ENCODE peak calls at places on chromosomes 12 and 14, in ten cellular contexts. L, J, M, E, Z, P, U, O, R and T are unnamed samples.

GRCh38 chr12:71439613-71440392 is at the start of gene LGR5:
- DNase-seq in O (no peak), U (peak), P (peak), M (peak), L (peak), R (no peak), Z (no peak), J (no peak), E (no peak), T (peak)

GRCh38 chr12:52254180-52254964 is 20.1 kb upstream of the KRT86 start:
- DNase-seq in U (no peak), Z (no peak), J (no peak), M (no peak), E (no peak), P (peak), R (no peak), L (no peak), O (no peak), T (no peak)

GRCh38 chr12:79302171-79302841 is 388.5 kb downstream of the PAWR start:
- DNase-seq in M (no peak), E (no peak), R (no peak), P (no peak), J (no peak), Z (no peak), L (no peak), O (no peak), U (no peak), T (no peak)

GRCh38 chr12:52949413-52950331 is 754 bp downstream of the KRT18 start:
- DNase-seq in R (peak), U (no peak), P (no peak), O (peak), Z (peak), J (no peak), E (peak), L (no peak), M (peak), T (peak)

GRCh38 chr12:12403264-12404248 is 46.7 kb downstream of the BORCS5 start:
- DNase-seq in L (no peak), E (no peak), O (no peak), R (peak), J (no peak), U (no peak), Z (no peak), P (no peak), M (no peak), T (peak)

GRCh38 chr12:24014240-24014639 is 64.8 kb upstream of the SOX5 start:
- DNase-seq in J (no peak), E (no peak), O (no peak), U (no peak), Z (no peak), M (no peak), P (no peak), L (no peak), R (no peak), T (no peak)

GRCh38 chr12:95114766-95115450 is 41.5 kb upstream of the NR2C1 start:
- DNase-seq in U (no peak), O (no peak), J (no peak), Z (peak), E (no peak), L (no peak), M (no peak), P (no peak), R (no peak), T (no peak)

GRCh38 chr14:28651148-28651547 is 115.4 kb upstream of the FOXG1 start:
- DNase-seq in L (no peak), R (no peak), J (no peak), Z (peak), E (no peak), U (no peak), O (no peak), M (no peak), P (no peak), T (peak)

GRCh38 chr12:556498-556897 is 96.8 kb downstream of the B4GALNT3 start:
- DNase-seq in O (no peak), J (no peak), M (no peak), P (no peak), Z (no peak), R (no peak), L (no peak), U (no peak), E (no peak), T (no peak)

GRCh38 chr12:104569348-104570173 is 112.8 kb downstream of the CHST11 start:
- DNase-seq in Z (no peak), U (no peak), P (no peak), O (no peak), M (no peak), J (no peak), E (no peak), L (no peak), R (no peak), T (peak)

GRCh38 chr14:58637391-58638230 is at the start of gene DACT1:
- DNase-seq in U (peak), L (peak), E (peak), O (peak), P (peak), R (peak), J (peak), Z (peak), M (peak), T (peak)

GRCh38 chr12:122227341-122227740 is 1.5 kb upstream of the DIABLO start:
- DNase-seq in O (no peak), P (peak), J (no peak), R (no peak), U (no peak), L (no peak), M (no peak), E (no peak), Z (no peak), T (no peak)

GRCh38 chr12:58066296-58066695 is 124.9 kb downstream of the ATP23 start:
- DNase-seq in O (no peak), P (no peak), E (no peak), L (no peak), U (no peak), R (no peak), J (no peak), M (no peak), Z (no peak), T (no peak)

GRCh38 chr14:90281261-90281660 is 24.9 kb downstream of the PSMC1 start:
- DNase-seq in L (no peak), E (no peak), O (no peak), Z (peak), U (no peak), P (no peak), M (no peak), R (no peak), J (no peak), T (peak)

GRCh38 chr14:47438650-47439140 is 236.7 kb downstream of the MDGA2 start:
- DNase-seq in Z (peak), J (no peak), U (no peak), E (no peak), P (no peak), R (no peak), M (no peak), L (no peak), O (no peak), T (no peak)

GRCh38 chr14:78835052-78835451 is 664.9 kb downstream of the NRXN3 start:
- DNase-seq in O (no peak), J (no peak), Z (no peak), U (no peak), M (no peak), P (no peak), L (no peak), E (no peak), R (no peak), T (no peak)

GRCh38 chr12:9651265-9651729 is 18.2 kb upstream of the CLEC2D start:
- DNase-seq in J (peak), R (no peak), E (peak), Z (peak), P (no peak), L (no peak), U (no peak), O (no peak), M (no peak), T (peak)

GRCh38 chr14:54803926-54804719 is 98.5 kb downstream of the GCH1 start:
- DNase-seq in R (no peak), O (no peak), P (no peak), L (no peak), E (no peak), M (no peak), Z (no peak), U (peak), J (no peak), T (no peak)
- TF ChIP-seq CTCF in R (no peak), O (no peak), P (no peak), L (no peak), E (no peak), M (no peak), Z (no peak), U (no peak), J (no peak), T (no peak)

GRCh38 chr14:60188115-60188514 is 22.9 kb upstream of the DHRS7 start:
- DNase-seq in J (no peak), E (peak), R (no peak), P (no peak), O (no peak), M (no peak), U (no peak), Z (no peak), L (no peak), T (peak)

GRCh38 chr14:60183138-60183537 is 17.9 kb upstream of the DHRS7 start:
- DNase-seq in P (no peak), U (no peak), J (no peak), R (no peak), L (no peak), M (no peak), E (no peak), O (no peak), Z (no peak), T (no peak)

GRCh38 chr14:60184597-60185555 is 19.7 kb upstream of the DHRS7 start:
- DNase-seq in O (no peak), R (no peak), L (no peak), E (peak), Z (no peak), U (no peak), P (no peak), M (no peak), J (no peak), T (no peak)

GRCh38 chr14:60179296-60179924 is 14.2 kb upstream of the DHRS7 start:
- DNase-seq in Z (peak), U (no peak), E (no peak), R (no peak), P (no peak), J (peak), L (no peak), O (no peak), M (no peak), T (no peak)

GRCh38 chr14:60183724-60184596 is 18.8 kb upstream of the DHRS7 start:
- DNase-seq in L (peak), R (peak), E (peak), M (no peak), U (no peak), O (no peak), Z (no peak), J (peak), P (no peak), T (peak)
- TF ChIP-seq CTCF in L (peak), R (peak), E (peak), M (peak), U (peak), O (peak), Z (peak), J (peak), P (peak), T (peak)

GRCh38 chr12:96878704-96879103 is 28.4 kb upstream of the NEDD1 start:
- DNase-seq in R (no peak), M (no peak), O (no peak), J (peak), E (no peak), L (no peak), P (no peak), U (no peak), Z (no peak), T (peak)
- TF ChIP-seq CTCF in R (no peak), M (no peak), O (no peak), J (no peak), E (no peak), L (no peak), P (no peak), U (no peak), Z (no peak), T (no peak)

DNA sequence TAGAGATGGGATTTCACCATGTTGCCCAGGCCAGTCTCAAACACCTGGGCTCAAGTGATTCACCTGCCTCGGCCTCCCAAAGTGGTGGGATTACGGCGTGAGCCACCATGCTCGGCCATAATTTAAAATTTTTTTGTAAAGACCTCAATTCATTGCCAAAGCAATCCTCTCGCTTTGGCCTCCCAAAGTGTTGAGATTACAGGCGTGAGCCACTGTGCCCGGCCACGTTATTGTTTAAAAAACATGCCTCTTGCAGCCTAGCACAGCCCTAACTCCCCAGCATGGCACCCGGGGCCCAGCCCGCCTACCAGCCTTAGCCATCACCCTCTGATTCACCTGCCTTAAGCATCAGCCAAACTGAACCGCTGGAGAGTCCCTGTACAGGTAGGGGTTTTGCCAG is 13.1 kb upstream of the RPS6KL1 start:
- DNase-seq in Z (no peak), L (no peak), U (no peak), R (no peak), J (no peak), O (no peak), M (no peak), P (no peak), E (no peak), T (no peak)
- TF ChIP-seq CTCF in Z (no peak), L (no peak), U (no peak), R (no peak), J (no peak), O (no peak), M (no peak), P (no peak), E (no peak), T (no peak)

DNA sequence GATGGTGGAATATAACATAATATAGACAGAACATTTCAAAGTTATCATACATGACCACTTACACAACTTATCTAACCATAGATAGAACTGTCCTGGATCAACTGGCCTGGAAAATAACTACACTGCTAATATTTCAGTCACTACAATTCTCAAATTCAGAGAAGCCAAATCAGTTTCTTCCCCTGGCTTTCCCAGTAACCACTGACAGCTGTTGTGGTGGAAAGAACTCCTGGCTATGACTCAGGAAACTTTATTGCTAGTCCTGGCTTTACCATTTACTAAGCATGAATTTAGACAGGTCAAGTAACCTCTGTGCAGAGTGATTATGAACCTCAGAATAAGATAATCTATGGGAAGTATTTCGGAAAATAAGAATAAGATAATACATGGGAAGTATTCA is 244.9 kb upstream of the DIO2 start:
- DNase-seq in L (no peak), P (no peak), E (no peak), M (no peak), J (peak), R (no peak), U (no peak), Z (no peak), O (no peak), T (peak)
- TF ChIP-seq CTCF in L (no peak), P (no peak), E (no peak), M (no peak), J (no peak), R (no peak), U (no peak), Z (no peak), O (no peak), T (no peak)

GRCh38 chr14:77140937-77141591 is 527 bp downstream of the ZDHHC22 start:
- DNase-seq in J (no peak), P (no peak), E (no peak), U (peak), R (no peak), Z (no peak), M (peak), O (no peak), L (peak), T (peak)
- TF ChIP-seq CTCF in J (no peak), P (peak), E (no peak), U (peak), R (peak), Z (peak), M (peak), O (no peak), L (peak), T (peak)

DNA sequence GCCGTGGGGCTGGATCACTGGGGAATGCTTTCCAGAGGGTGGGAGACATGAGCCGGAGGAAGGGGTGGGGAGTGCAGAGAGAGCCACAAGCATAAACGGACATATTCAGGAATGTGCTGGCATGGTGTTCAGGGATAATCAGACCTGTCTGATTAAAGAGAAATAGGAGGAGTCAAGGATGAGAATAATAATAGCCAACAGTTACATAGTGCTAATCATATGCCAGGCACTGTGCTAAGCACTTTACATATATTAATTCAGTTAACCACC is 43.7 kb downstream of the LTBP2 start:
- DNase-seq in M (no peak), Z (peak), R (no peak), P (no peak), U (no peak), L (no peak), O (no peak), E (no peak), J (no peak), T (no peak)
- TF ChIP-seq CTCF in M (no peak), Z (no peak), R (no peak), P (no peak), U (no peak), L (no peak), O (no peak), E (no peak), J (no peak), T (no peak)

DNA sequence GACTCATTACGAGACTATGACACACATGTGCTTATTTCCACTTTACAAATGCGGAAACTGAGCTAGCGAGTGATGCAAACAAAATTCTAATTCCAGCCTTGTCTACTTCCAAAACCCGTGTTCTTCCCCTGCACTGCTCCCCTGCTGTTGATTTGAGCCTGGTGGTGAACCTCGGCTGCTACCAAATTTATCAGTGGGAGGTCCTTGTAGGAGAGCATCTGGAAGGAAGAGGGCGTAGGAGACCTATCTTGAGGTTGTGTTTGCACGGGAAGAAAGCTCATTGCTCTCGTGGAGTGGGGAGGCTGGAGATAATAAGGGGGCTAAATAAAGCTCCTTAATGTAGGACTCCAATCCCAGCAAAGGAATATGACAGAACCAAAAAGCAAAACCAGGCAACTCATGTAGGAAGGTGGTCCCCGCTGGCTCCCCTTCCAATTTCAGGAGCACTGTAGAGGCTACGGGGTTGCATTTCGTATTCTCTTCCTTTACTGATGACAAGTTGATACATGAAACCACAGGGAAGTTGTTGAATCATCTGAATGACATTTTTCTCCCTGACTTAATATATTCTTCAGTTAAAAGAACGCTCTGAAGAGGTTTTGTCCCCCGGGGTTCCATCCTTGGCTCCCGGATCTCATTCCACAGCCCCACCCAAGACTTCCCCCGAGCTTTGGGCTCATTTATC is 52.6 kb downstream of the FZD10 start:
- DNase-seq in P (no peak), M (no peak), L (no peak), J (no peak), U (no peak), R (no peak), E (no peak), Z (peak), O (no peak), T (no peak)
- TF ChIP-seq CTCF in P (peak), M (no peak), L (no peak), J (no peak), U (no peak), R (no peak), E (peak), Z (peak), O (no peak), T (no peak)

GRCh38 chr12:4911316-4911994 is 1.8 kb downstream of the KCNA1 start:
- DNase-seq in Z (no peak), L (no peak), M (no peak), J (no peak), R (no peak), P (no peak), U (no peak), O (no peak), E (no peak), T (no peak)

GRCh38 chr12:4910502-4911315 is 1.0 kb downstream of the KCNA1 start:
- DNase-seq in M (peak), U (no peak), J (no peak), R (no peak), E (no peak), P (no peak), O (no peak), Z (no peak), L (no peak), T (no peak)

GRCh38 chr12:4909734-4910501 is at the start of gene KCNA1:
- DNase-seq in E (no peak), M (peak), U (peak), P (no peak), L (no peak), O (no peak), Z (peak), R (no peak), J (no peak), T (peak)

GRCh38 chr12:4909397-4909733 is 340 bp upstream of the KCNA1 start:
- DNase-seq in R (no peak), O (no peak), U (peak), L (peak), M (peak), P (no peak), E (no peak), Z (no peak), J (no peak), T (no peak)

GRCh38 chr12:4908694-4909396 is 860 bp upstream of the KCNA1 start:
- DNase-seq in E (no peak), U (peak), Z (no peak), O (no peak), M (peak), R (no peak), P (no peak), L (peak), J (no peak), T (no peak)
- TF ChIP-seq CTCF in E (no peak), U (no peak), Z (peak), O (no peak), M (peak), R (no peak), P (no peak), L (peak), J (no peak), T (no peak)